ENCODE peak calls at places on chromosomes 6 and 20, in ten cellular contexts. H, Y, F, L, S, U, Q, W, R and A are unnamed samples.

GRCh38 chr20:53887973-53888372 is 182.4 kb downstream of the BCAS1 start:
- DNase-seq in R (no peak), Y (no peak), L (no peak), H (no peak), U (no peak), W (no peak), Q (no peak), F (no peak), S (no peak), A (no peak)

GRCh38 chr6:28953039-28953872 is 29.5 kb upstream of the TRIM27 start:
- DNase-seq in S (no peak), Y (peak), Q (peak), H (no peak), W (peak), R (peak), F (no peak), U (peak), L (no peak), A (peak)

GRCh38 chr20:23782366-23782983 is 31.7 kb upstream of the CST1 start:
- DNase-seq in F (no peak), U (no peak), S (no peak), H (no peak), W (peak), Y (no peak), L (no peak), R (no peak), Q (peak), A (peak)

GRCh38 chr20:63709149-63709527 is 1.3 kb downstream of the ZGPAT start:
- DNase-seq in L (no peak), H (no peak), S (no peak), F (no peak), W (no peak), R (no peak), Y (no peak), Q (no peak), U (no peak), A (no peak)

GRCh38 chr6:36368921-36369880 is 18.3 kb downstream of the ETV7 start:
- DNase-seq in Y (no peak), R (no peak), L (peak), W (peak), F (no peak), H (no peak), Q (peak), S (no peak), U (no peak), A (no peak)

GRCh38 chr20:23133560-23133998 is 47.5 kb upstream of the CD93 start:
- DNase-seq in L (no peak), H (no peak), W (no peak), F (no peak), Y (no peak), Q (no peak), S (peak), U (no peak), R (no peak), A (no peak)

GRCh38 chr20:53104889-53105288 is 132.7 kb downstream of the TSHZ2 start:
- DNase-seq in S (no peak), Y (no peak), F (no peak), W (no peak), Q (peak), U (no peak), L (no peak), R (no peak), H (no peak), A (no peak)

GRCh38 chr6:110185879-110186278 is 5.7 kb downstream of the CDC40 start:
- DNase-seq in Q (no peak), L (no peak), S (no peak), W (no peak), H (no peak), Y (no peak), F (no peak), R (no peak), U (no peak), A (no peak)

GRCh38 chr20:9141916-9142315 is 73.0 kb downstream of the PLCB4 start:
- DNase-seq in H (no peak), S (no peak), Y (no peak), Q (no peak), L (no peak), W (no peak), R (no peak), F (no peak), U (no peak), A (no peak)

GRCh38 chr6:133895573-133896343 is 6.8 kb downstream of the TCF21 start:
- DNase-seq in R (no peak), H (no peak), Y (no peak), F (peak), W (peak), S (no peak), L (no peak), Q (peak), U (no peak), A (no peak)

GRCh38 chr6:97850458-97851218 is 567.6 kb upstream of the MMS22L start:
- DNase-seq in S (no peak), F (no peak), Y (no peak), R (no peak), Q (peak), L (peak), W (peak), U (no peak), H (peak), A (no peak)

GRCh38 chr6:40355532-40355931 is 231.6 kb downstream of the LRFN2 start:
- DNase-seq in F (no peak), S (no peak), R (no peak), Q (no peak), W (no peak), L (no peak), Y (peak), H (no peak), U (no peak), A (no peak)

GRCh38 chr6:43093361-43094289 is 17.5 kb downstream of the PTK7 start:
- DNase-seq in F (no peak), Q (peak), W (peak), Y (no peak), H (no peak), R (no peak), U (peak), S (no peak), L (no peak), A (no peak)

GRCh38 chr6:17602888-17603287 is 2.8 kb downstream of the FAM8A1 start:
- DNase-seq in H (no peak), F (no peak), R (no peak), L (no peak), Q (no peak), U (no peak), Y (no peak), W (no peak), S (no peak), A (no peak)

GRCh38 chr20:10922941-10923340 is 249.1 kb upstream of the JAG1 start:
- DNase-seq in H (peak), L (peak), W (peak), Q (peak), U (no peak), Y (no peak), R (no peak), S (no peak), F (no peak), A (peak)

GRCh38 chr6:166949533-166950442 is 6.6 kb downstream of the RNASET2 start:
- DNase-seq in R (no peak), U (no peak), W (no peak), L (no peak), Y (no peak), H (no peak), S (no peak), Q (no peak), F (no peak), A (no peak)

GRCh38 chr20:48819813-48820648 is 7.8 kb downstream of the PREX1 start:
- DNase-seq in R (no peak), F (no peak), Q (no peak), H (no peak), L (no peak), S (no peak), W (no peak), U (no peak), Y (no peak), A (no peak)

GRCh38 chr6:3222506-3223038 is 4.9 kb downstream of the TUBB2B start:
- DNase-seq in Q (no peak), H (no peak), S (no peak), F (no peak), W (no peak), U (no peak), L (no peak), Y (no peak), R (no peak), A (no peak)

GRCh38 chr20:35284267-35284991 is at the start of gene EIF6:
- DNase-seq in L (peak), H (peak), Q (peak), Y (peak), S (peak), F (peak), U (peak), W (peak), R (peak), A (peak)

GRCh38 chr20:50478162-50479036 is 31.8 kb upstream of the PTPN1 start:
- DNase-seq in U (peak), F (peak), Q (peak), R (peak), H (no peak), Y (peak), L (no peak), S (peak), W (peak), A (peak)

GRCh38 chr6:55895972-55896371 is 20.6 kb upstream of the BMP5 start:
- DNase-seq in W (no peak), H (no peak), U (no peak), Y (no peak), R (no peak), S (no peak), F (no peak), L (no peak), Q (no peak), A (no peak)

GRCh38 chr6:154653853-154654252 is 79.4 kb upstream of the SCAF8 start:
- DNase-seq in L (peak), H (no peak), U (peak), S (no peak), F (no peak), R (no peak), W (peak), Q (peak), Y (no peak), A (peak)

GRCh38 chr20:35303735-35304431 is 11.7 kb upstream of the FAM83C start:
- DNase-seq in R (peak), Y (peak), U (peak), L (peak), W (peak), Q (peak), S (peak), H (peak), F (peak), A (peak)

GRCh38 chr6:136092897-136093296 is 157.2 kb downstream of the MTFR2 start:
- DNase-seq in Y (no peak), F (no peak), L (no peak), W (no peak), U (no peak), Q (no peak), R (no peak), S (no peak), H (no peak), A (no peak)

GRCh38 chr6:45439459-45439858 is 61.7 kb upstream of the SUPT3H start:
- DNase-seq in R (no peak), F (no peak), W (no peak), U (no peak), L (no peak), S (no peak), Y (no peak), Q (no peak), H (no peak), A (no peak)

GRCh38 chr6:45436544-45437440 is 59.1 kb upstream of the SUPT3H start:
- DNase-seq in S (no peak), R (no peak), Q (peak), U (no peak), W (peak), L (peak), F (no peak), H (no peak), Y (no peak), A (peak)

GRCh38 chr6:45438156-45438555 is 60.4 kb upstream of the SUPT3H start:
- DNase-seq in L (no peak), U (no peak), Q (peak), S (no peak), W (no peak), H (no peak), F (no peak), R (no peak), Y (no peak), A (no peak)

GRCh38 chr6:45438849-45439406 is 61.2 kb upstream of the SUPT3H start:
- DNase-seq in W (peak), H (peak), U (no peak), Q (peak), R (peak), Y (no peak), F (no peak), L (peak), S (no peak), A (peak)

DNA sequence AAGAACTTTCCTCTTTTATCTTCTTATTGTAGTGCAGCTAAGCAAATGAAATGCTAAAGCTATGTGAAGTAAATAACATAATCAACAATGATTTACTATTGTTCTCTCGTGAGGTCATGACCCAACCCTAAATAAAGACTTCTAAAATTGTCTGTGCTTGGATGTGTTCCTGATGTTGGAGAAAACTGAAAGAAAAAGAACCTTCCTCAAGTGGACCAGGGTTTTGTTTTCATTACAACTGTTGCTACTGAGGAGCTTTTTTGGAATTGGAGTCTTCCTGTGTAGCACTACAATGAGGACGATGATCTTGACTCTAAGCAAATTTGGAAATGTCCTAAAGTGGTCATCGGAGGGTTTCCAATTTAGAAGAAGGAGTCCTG is 59.7 kb upstream of the SUPT3H start:
- DNase-seq in Y (no peak), F (no peak), L (no peak), H (no peak), R (no peak), S (no peak), U (no peak), Q (no peak), W (no peak), A (no peak)
- H3K4me3 ChIP-seq in Y (no peak), F (no peak), L (no peak), H (no peak), R (no peak), S (peak), U (no peak), Q (peak), W (peak), A (no peak)

GRCh38 chr20:20761302-20761701 is 48.9 kb upstream of the RALGAPA2 start:
- DNase-seq in L (no peak), Y (no peak), U (no peak), S (no peak), W (no peak), R (no peak), Q (no peak), F (no peak), H (no peak), A (no peak)
- H3K4me3 ChIP-seq in L (no peak), Y (no peak), U (no peak), S (no peak), W (no peak), R (no peak), Q (no peak), F (no peak), H (no peak), A (no peak)

GRCh38 chr6:71410681-71411080 is 122.1 kb downstream of the OGFRL1 start:
- DNase-seq in R (no peak), W (no peak), L (peak), Q (peak), U (no peak), H (no peak), Y (no peak), F (no peak), S (no peak), A (no peak)

GRCh38 chr6:71414486-71414885 is 125.9 kb downstream of the OGFRL1 start:
- DNase-seq in H (no peak), Q (no peak), U (no peak), L (no peak), S (no peak), R (no peak), F (no peak), Y (no peak), W (no peak), A (no peak)

GRCh38 chr6:71411882-71412281 is 123.3 kb downstream of the OGFRL1 start:
- DNase-seq in H (no peak), U (no peak), Y (no peak), F (no peak), W (no peak), R (no peak), Q (no peak), L (no peak), S (no peak), A (no peak)

GRCh38 chr6:71410164-71410566 is 121.6 kb downstream of the OGFRL1 start:
- DNase-seq in W (no peak), Q (no peak), S (no peak), H (no peak), Y (no peak), U (no peak), L (no peak), R (no peak), F (no peak), A (no peak)

GRCh38 chr6:71412559-71412958 is 123.9 kb downstream of the OGFRL1 start:
- DNase-seq in S (no peak), F (peak), R (no peak), U (no peak), W (no peak), Y (no peak), Q (no peak), H (no peak), L (no peak), A (no peak)
- H3K4me3 ChIP-seq in S (no peak), F (peak), R (no peak), U (no peak), W (no peak), Y (no peak), Q (no peak), H (no peak), L (no peak), A (no peak)

GRCh38 chr20:29085625-29086024 is 2171.8 kb upstream of the DEFB115 start:
- DNase-seq in H (no peak), W (no peak), S (no peak), F (no peak), Q (no peak), U (no peak), R (no peak), L (no peak), Y (no peak), A (no peak)

DNA sequence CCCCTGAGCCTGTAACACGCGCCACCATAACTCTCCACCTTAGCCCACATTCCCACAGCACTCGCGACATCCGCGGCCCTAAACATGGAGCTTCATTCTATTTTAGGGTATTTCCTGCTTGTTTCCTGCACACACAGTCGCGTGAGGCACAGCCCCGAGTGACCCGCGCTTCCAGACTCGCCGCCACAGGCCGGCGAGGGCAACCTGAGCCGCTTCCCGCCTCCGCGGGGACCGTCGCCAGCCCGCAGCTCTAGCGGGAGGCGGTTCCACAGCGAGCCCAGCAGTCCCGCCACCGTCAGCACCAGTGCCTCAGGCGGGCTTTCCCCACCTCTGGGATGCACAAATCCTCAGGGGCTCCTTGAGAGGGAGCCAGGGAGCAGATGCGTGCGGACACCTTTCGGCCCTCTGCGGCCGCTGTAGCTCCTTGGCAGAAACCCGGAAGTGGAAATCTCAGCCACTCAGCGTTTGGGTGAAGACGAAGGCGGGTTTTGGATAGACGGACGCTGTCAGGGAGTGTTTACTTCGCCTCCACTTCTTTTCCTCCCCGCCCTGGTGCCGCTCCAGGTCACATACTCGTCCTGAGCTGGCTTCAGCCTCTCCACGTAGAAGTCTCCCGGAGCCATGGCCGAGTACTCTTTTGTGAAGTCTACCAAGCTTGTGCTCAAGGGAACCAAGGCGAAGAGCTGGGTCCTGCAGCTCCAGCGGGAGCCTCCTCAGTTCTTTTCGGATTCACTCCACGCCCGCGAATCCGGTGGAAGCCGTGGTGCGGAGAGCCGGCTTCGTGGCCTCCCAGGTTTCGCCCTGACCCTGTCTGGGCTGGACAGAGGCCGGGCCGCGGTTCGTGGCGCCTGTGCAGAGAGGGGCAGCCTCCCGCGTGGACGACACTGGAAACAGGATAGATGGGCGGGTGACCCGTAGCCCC is 2177.4 kb upstream of the DEFB115 start:
- DNase-seq in L (peak), U (no peak), H (no peak), Q (peak), F (no peak), Y (no peak), S (no peak), W (peak), R (no peak), A (peak)
- H3K4me3 ChIP-seq in L (peak), U (no peak), H (no peak), Q (peak), F (no peak), Y (no peak), S (no peak), W (peak), R (no peak), A (peak)

GRCh38 chr20:60060006-60060557 is 101.9 kb downstream of the CDH26 start:
- DNase-seq in U (no peak), W (no peak), S (no peak), H (no peak), L (no peak), Y (no peak), R (no peak), Q (no peak), F (no peak), A (no peak)

GRCh38 chr20:60058869-60059268 is 100.6 kb downstream of the CDH26 start:
- DNase-seq in S (no peak), Q (no peak), H (no peak), W (no peak), F (no peak), Y (no peak), L (no peak), U (no peak), R (no peak), A (no peak)

GRCh38 chr20:60056345-60057122 is 98.3 kb downstream of the CDH26 start:
- DNase-seq in Q (no peak), L (no peak), H (no peak), F (no peak), R (no peak), W (no peak), S (no peak), U (no peak), Y (no peak), A (no peak)

GRCh38 chr20:60057123-60057865 is 99.1 kb downstream of the CDH26 start:
- DNase-seq in S (no peak), W (peak), U (peak), Q (peak), L (peak), H (peak), R (peak), F (peak), Y (peak), A (peak)

GRCh38 chr20:60057866-60058807 is 99.9 kb downstream of the CDH26 start:
- DNase-seq in F (peak), R (no peak), Q (no peak), S (no peak), Y (peak), U (no peak), L (peak), H (peak), W (peak), A (no peak)
- H3K4me3 ChIP-seq in F (peak), R (no peak), Q (no peak), S (no peak), Y (no peak), U (no peak), L (no peak), H (no peak), W (no peak), A (no peak)